ENCODE peak calls at places on chromosomes 1 and 21, in ten cellular contexts. One of them, this sample, is unnamed.

GRCh38 chr1:64043976-64044375 is 159.4 kb upstream of the UBE2U start:
- DNase-seq in mucosa of gallbladder: no peak
- DNase-seq in omental fat pad: no peak
- DNase-seq in IMR-90: peak; percentile 31
- DNase-seq in HS-5: peak; percentile 25
- DNase-seq in astrocyte of the spinal cord: peak; percentile 90
- DNase-seq in AG08395: peak; percentile 80
- DNase-seq in astrocyte of the cerebellum: no peak
- DNase-seq in activated T-helper 1 cell treated with anti-CD3 and anti-CD28 coated beads, Interleukin-12 subunit alpha, Interleukin-12 subunit beta, Interleukin-2, Interleukin-4 antibody, amounts not matched to agents 30 ng/mL and 10 ng/mL and 1 ng/mL, durations not matched to agents 14 hours and 24 hours and 36 hours: no peak
- DNase-seq in HEK293T: no peak
- DNase-seq in this sample: peak; percentile 74

GRCh38 chr21:45525910-45526306 is 16.3 kb downstream of the SLC19A1 start:
- DNase-seq in mucosa of gallbladder: no peak
- DNase-seq in omental fat pad: no peak
- DNase-seq in IMR-90: no peak
- DNase-seq in HS-5: no peak
- DNase-seq in astrocyte of the spinal cord: no peak
- DNase-seq in AG08395: no peak
- DNase-seq in astrocyte of the cerebellum: no peak
- DNase-seq in activated T-helper 1 cell treated with anti-CD3 and anti-CD28 coated beads, Interleukin-12 subunit alpha, Interleukin-12 subunit beta, Interleukin-2, Interleukin-4 antibody, amounts not matched to agents 30 ng/mL and 10 ng/mL and 1 ng/mL, durations not matched to agents 14 hours and 24 hours and 36 hours: no peak
- DNase-seq in HEK293T: no peak
- DNase-seq in this sample: no peak

GRCh38 chr21:23960769-23961168 is 1646.5 kb downstream of the MRPL39 start:
- DNase-seq in mucosa of gallbladder: no peak
- DNase-seq in omental fat pad: no peak
- DNase-seq in IMR-90: no peak
- DNase-seq in HS-5: no peak
- DNase-seq in astrocyte of the spinal cord: peak; percentile 44
- DNase-seq in AG08395: no peak
- DNase-seq in astrocyte of the cerebellum: no peak
- DNase-seq in activated T-helper 1 cell treated with anti-CD3 and anti-CD28 coated beads, Interleukin-12 subunit alpha, Interleukin-12 subunit beta, Interleukin-2, Interleukin-4 antibody, amounts not matched to agents 30 ng/mL and 10 ng/mL and 1 ng/mL, durations not matched to agents 14 hours and 24 hours and 36 hours: no peak
- DNase-seq in HEK293T: no peak
- DNase-seq in this sample: no peak

GRCh38 chr1:94543893-94544635 is 2.5 kb upstream of the F3 start:
- DNase-seq in mucosa of gallbladder: no peak
- DNase-seq in omental fat pad: no peak
- DNase-seq in IMR-90: peak; percentile 74
- DNase-seq in HS-5: no peak
- DNase-seq in astrocyte of the spinal cord: peak; percentile 58
- DNase-seq in AG08395: no peak
- DNase-seq in astrocyte of the cerebellum: no peak
- DNase-seq in activated T-helper 1 cell treated with anti-CD3 and anti-CD28 coated beads, Interleukin-12 subunit alpha, Interleukin-12 subunit beta, Interleukin-2, Interleukin-4 antibody, amounts not matched to agents 30 ng/mL and 10 ng/mL and 1 ng/mL, durations not matched to agents 14 hours and 24 hours and 36 hours: no peak
- DNase-seq in HEK293T: no peak
- DNase-seq in this sample: peak; percentile 68

GRCh38 chr1:235093013-235093618 is 35.5 kb downstream of the TOMM20 start:
- DNase-seq in mucosa of gallbladder: peak; percentile 65
- DNase-seq in omental fat pad: no peak
- DNase-seq in IMR-90: peak; percentile 60
- DNase-seq in HS-5: no peak
- DNase-seq in astrocyte of the spinal cord: peak; percentile 71
- DNase-seq in AG08395: peak; percentile 70
- DNase-seq in astrocyte of the cerebellum: no peak
- DNase-seq in activated T-helper 1 cell treated with anti-CD3 and anti-CD28 coated beads, Interleukin-12 subunit alpha, Interleukin-12 subunit beta, Interleukin-2, Interleukin-4 antibody, amounts not matched to agents 30 ng/mL and 10 ng/mL and 1 ng/mL, durations not matched to agents 14 hours and 24 hours and 36 hours: no peak
- DNase-seq in HEK293T: peak; percentile 40
- DNase-seq in this sample: peak; percentile 79

GRCh38 chr1:62275095-62275494 is 44.1 kb downstream of the KANK4 start:
- DNase-seq in mucosa of gallbladder: no peak
- DNase-seq in omental fat pad: no peak
- DNase-seq in IMR-90: no peak
- DNase-seq in HS-5: no peak
- DNase-seq in astrocyte of the spinal cord: no peak
- DNase-seq in AG08395: no peak
- DNase-seq in astrocyte of the cerebellum: no peak
- DNase-seq in activated T-helper 1 cell treated with anti-CD3 and anti-CD28 coated beads, Interleukin-12 subunit alpha, Interleukin-12 subunit beta, Interleukin-2, Interleukin-4 antibody, amounts not matched to agents 30 ng/mL and 10 ng/mL and 1 ng/mL, durations not matched to agents 14 hours and 24 hours and 36 hours: no peak
- DNase-seq in HEK293T: no peak
- DNase-seq in this sample: no peak

GRCh38 chr1:66929289-66929688 is 4.5 kb downstream of the MIER1 start:
- DNase-seq in mucosa of gallbladder: no peak
- DNase-seq in omental fat pad: no peak
- DNase-seq in IMR-90: no peak
- DNase-seq in HS-5: no peak
- DNase-seq in astrocyte of the spinal cord: no peak
- DNase-seq in AG08395: no peak
- DNase-seq in astrocyte of the cerebellum: no peak
- DNase-seq in activated T-helper 1 cell treated with anti-CD3 and anti-CD28 coated beads, Interleukin-12 subunit alpha, Interleukin-12 subunit beta, Interleukin-2, Interleukin-4 antibody, amounts not matched to agents 30 ng/mL and 10 ng/mL and 1 ng/mL, durations not matched to agents 14 hours and 24 hours and 36 hours: no peak
- DNase-seq in HEK293T: no peak
- DNase-seq in this sample: no peak

GRCh38 chr1:209880051-209880450 is 52.3 kb downstream of the UTP25 start:
- DNase-seq in mucosa of gallbladder: no peak
- DNase-seq in omental fat pad: no peak
- DNase-seq in IMR-90: no peak
- DNase-seq in HS-5: no peak
- DNase-seq in astrocyte of the spinal cord: no peak
- DNase-seq in AG08395: no peak
- DNase-seq in astrocyte of the cerebellum: no peak
- DNase-seq in activated T-helper 1 cell treated with anti-CD3 and anti-CD28 coated beads, Interleukin-12 subunit alpha, Interleukin-12 subunit beta, Interleukin-2, Interleukin-4 antibody, amounts not matched to agents 30 ng/mL and 10 ng/mL and 1 ng/mL, durations not matched to agents 14 hours and 24 hours and 36 hours: no peak
- DNase-seq in HEK293T: no peak
- DNase-seq in this sample: no peak

GRCh38 chr1:150536836-150537731 is 12.1 kb upstream of the ADAMTSL4 start:
- DNase-seq in mucosa of gallbladder: no peak
- DNase-seq in omental fat pad: no peak
- DNase-seq in IMR-90: no peak
- DNase-seq in HS-5: no peak
- DNase-seq in astrocyte of the spinal cord: no peak
- DNase-seq in AG08395: no peak
- DNase-seq in astrocyte of the cerebellum: no peak
- DNase-seq in activated T-helper 1 cell treated with anti-CD3 and anti-CD28 coated beads, Interleukin-12 subunit alpha, Interleukin-12 subunit beta, Interleukin-2, Interleukin-4 antibody, amounts not matched to agents 30 ng/mL and 10 ng/mL and 1 ng/mL, durations not matched to agents 14 hours and 24 hours and 36 hours: no peak
- DNase-seq in HEK293T: no peak
- DNase-seq in this sample: no peak

GRCh38 chr1:221573727-221574126 is 168.2 kb downstream of the DUSP10 start:
- DNase-seq in mucosa of gallbladder: no peak
- DNase-seq in omental fat pad: no peak
- DNase-seq in IMR-90: no peak
- DNase-seq in HS-5: no peak
- DNase-seq in astrocyte of the spinal cord: no peak
- DNase-seq in AG08395: no peak
- DNase-seq in astrocyte of the cerebellum: no peak
- DNase-seq in activated T-helper 1 cell treated with anti-CD3 and anti-CD28 coated beads, Interleukin-12 subunit alpha, Interleukin-12 subunit beta, Interleukin-2, Interleukin-4 antibody, amounts not matched to agents 30 ng/mL and 10 ng/mL and 1 ng/mL, durations not matched to agents 14 hours and 24 hours and 36 hours: no peak
- DNase-seq in HEK293T: peak; percentile 10
- DNase-seq in this sample: no peak

GRCh38 chr21:28337319-28337718 is 655.4 kb downstream of the LTN1 start:
- DNase-seq in mucosa of gallbladder: no peak
- DNase-seq in omental fat pad: no peak
- DNase-seq in IMR-90: peak; percentile 78
- DNase-seq in HS-5: peak; percentile 63
- DNase-seq in astrocyte of the spinal cord: peak; percentile 71
- DNase-seq in AG08395: peak; percentile 5
- DNase-seq in astrocyte of the cerebellum: peak; percentile 61
- DNase-seq in activated T-helper 1 cell treated with anti-CD3 and anti-CD28 coated beads, Interleukin-12 subunit alpha, Interleukin-12 subunit beta, Interleukin-2, Interleukin-4 antibody, amounts not matched to agents 30 ng/mL and 10 ng/mL and 1 ng/mL, durations not matched to agents 14 hours and 24 hours and 36 hours: no peak
- DNase-seq in HEK293T: no peak
- DNase-seq in this sample: peak; percentile 90

GRCh38 chr1:66335859-66336640 is 197.9 kb upstream of the SGIP1 start:
- DNase-seq in mucosa of gallbladder: peak; percentile 72
- DNase-seq in omental fat pad: no peak
- DNase-seq in IMR-90: peak; percentile 61
- DNase-seq in HS-5: no peak
- DNase-seq in astrocyte of the spinal cord: peak; percentile 70
- DNase-seq in AG08395: no peak
- DNase-seq in astrocyte of the cerebellum: no peak
- DNase-seq in activated T-helper 1 cell treated with anti-CD3 and anti-CD28 coated beads, Interleukin-12 subunit alpha, Interleukin-12 subunit beta, Interleukin-2, Interleukin-4 antibody, amounts not matched to agents 30 ng/mL and 10 ng/mL and 1 ng/mL, durations not matched to agents 14 hours and 24 hours and 36 hours: peak; percentile 64
- DNase-seq in HEK293T: no peak
- DNase-seq in this sample: peak; percentile 52

GRCh38 chr1:153540394-153541361 is at the start of gene S100A5:
- DNase-seq in mucosa of gallbladder: no peak
- DNase-seq in omental fat pad: no peak
- DNase-seq in IMR-90: peak; percentile 55
- DNase-seq in HS-5: no peak
- DNase-seq in astrocyte of the spinal cord: no peak
- DNase-seq in AG08395: peak; percentile 51
- DNase-seq in astrocyte of the cerebellum: no peak
- DNase-seq in activated T-helper 1 cell treated with anti-CD3 and anti-CD28 coated beads, Interleukin-12 subunit alpha, Interleukin-12 subunit beta, Interleukin-2, Interleukin-4 antibody, amounts not matched to agents 30 ng/mL and 10 ng/mL and 1 ng/mL, durations not matched to agents 14 hours and 24 hours and 36 hours: peak; percentile 58
- DNase-seq in HEK293T: no peak
- DNase-seq in this sample: peak; percentile 51

GRCh38 chr1:41513388-41513745 is 28.9 kb upstream of the EDN2 start:
- DNase-seq in mucosa of gallbladder: no peak
- DNase-seq in omental fat pad: no peak
- DNase-seq in IMR-90: no peak
- DNase-seq in HS-5: no peak
- DNase-seq in astrocyte of the spinal cord: no peak
- DNase-seq in AG08395: no peak
- DNase-seq in astrocyte of the cerebellum: no peak
- DNase-seq in activated T-helper 1 cell treated with anti-CD3 and anti-CD28 coated beads, Interleukin-12 subunit alpha, Interleukin-12 subunit beta, Interleukin-2, Interleukin-4 antibody, amounts not matched to agents 30 ng/mL and 10 ng/mL and 1 ng/mL, durations not matched to agents 14 hours and 24 hours and 36 hours: no peak
- DNase-seq in HEK293T: peak; percentile 61
- DNase-seq in this sample: no peak

GRCh38 chr21:46193829-46194373 is 9.6 kb upstream of the SPATC1L start:
- DNase-seq in mucosa of gallbladder: no peak
- DNase-seq in omental fat pad: peak; percentile 9
- DNase-seq in IMR-90: no peak
- DNase-seq in HS-5: no peak
- DNase-seq in astrocyte of the spinal cord: no peak
- DNase-seq in AG08395: no peak
- DNase-seq in astrocyte of the cerebellum: no peak
- DNase-seq in activated T-helper 1 cell treated with anti-CD3 and anti-CD28 coated beads, Interleukin-12 subunit alpha, Interleukin-12 subunit beta, Interleukin-2, Interleukin-4 antibody, amounts not matched to agents 30 ng/mL and 10 ng/mL and 1 ng/mL, durations not matched to agents 14 hours and 24 hours and 36 hours: no peak
- DNase-seq in HEK293T: no peak
- DNase-seq in this sample: no peak

GRCh38 chr1:65814752-65815151 is 22.1 kb downstream of the PDE4B start:
- DNase-seq in mucosa of gallbladder: no peak
- DNase-seq in omental fat pad: no peak
- DNase-seq in IMR-90: no peak
- DNase-seq in HS-5: no peak
- DNase-seq in astrocyte of the spinal cord: no peak
- DNase-seq in AG08395: no peak
- DNase-seq in astrocyte of the cerebellum: no peak
- DNase-seq in activated T-helper 1 cell treated with anti-CD3 and anti-CD28 coated beads, Interleukin-12 subunit alpha, Interleukin-12 subunit beta, Interleukin-2, Interleukin-4 antibody, amounts not matched to agents 30 ng/mL and 10 ng/mL and 1 ng/mL, durations not matched to agents 14 hours and 24 hours and 36 hours: no peak
- DNase-seq in HEK293T: no peak
- DNase-seq in this sample: no peak

GRCh38 chr1:172117800-172118199 is 276.5 kb downstream of the DNM3 start:
- DNase-seq in mucosa of gallbladder: no peak
- DNase-seq in omental fat pad: no peak
- DNase-seq in IMR-90: no peak
- DNase-seq in HS-5: no peak
- DNase-seq in astrocyte of the spinal cord: no peak
- DNase-seq in AG08395: no peak
- DNase-seq in astrocyte of the cerebellum: peak; percentile 50
- DNase-seq in activated T-helper 1 cell treated with anti-CD3 and anti-CD28 coated beads, Interleukin-12 subunit alpha, Interleukin-12 subunit beta, Interleukin-2, Interleukin-4 antibody, amounts not matched to agents 30 ng/mL and 10 ng/mL and 1 ng/mL, durations not matched to agents 14 hours and 24 hours and 36 hours: peak; percentile 47
- DNase-seq in HEK293T: no peak
- DNase-seq in this sample: no peak

GRCh38 chr1:47915677-47916353 is 81.4 kb downstream of the TRABD2B start:
- DNase-seq in mucosa of gallbladder: no peak
- DNase-seq in omental fat pad: no peak
- DNase-seq in IMR-90: no peak
- DNase-seq in HS-5: no peak
- DNase-seq in astrocyte of the spinal cord: no peak
- DNase-seq in AG08395: no peak
- DNase-seq in astrocyte of the cerebellum: no peak
- DNase-seq in activated T-helper 1 cell treated with anti-CD3 and anti-CD28 coated beads, Interleukin-12 subunit alpha, Interleukin-12 subunit beta, Interleukin-2, Interleukin-4 antibody, amounts not matched to agents 30 ng/mL and 10 ng/mL and 1 ng/mL, durations not matched to agents 14 hours and 24 hours and 36 hours: no peak
- DNase-seq in HEK293T: no peak
- DNase-seq in this sample: no peak

GRCh38 chr1:229199261-229199850 is 71.6 kb upstream of the RAB4A start:
- DNase-seq in mucosa of gallbladder: no peak
- DNase-seq in omental fat pad: no peak
- DNase-seq in IMR-90: no peak
- DNase-seq in HS-5: no peak
- DNase-seq in astrocyte of the spinal cord: no peak
- DNase-seq in AG08395: no peak
- DNase-seq in astrocyte of the cerebellum: no peak
- DNase-seq in activated T-helper 1 cell treated with anti-CD3 and anti-CD28 coated beads, Interleukin-12 subunit alpha, Interleukin-12 subunit beta, Interleukin-2, Interleukin-4 antibody, amounts not matched to agents 30 ng/mL and 10 ng/mL and 1 ng/mL, durations not matched to agents 14 hours and 24 hours and 36 hours: no peak
- DNase-seq in HEK293T: no peak
- DNase-seq in this sample: no peak

GRCh38 chr1:200147094-200147493 is 119.6 kb downstream of the NR5A2 start:
- DNase-seq in mucosa of gallbladder: no peak
- DNase-seq in omental fat pad: no peak
- DNase-seq in IMR-90: no peak
- DNase-seq in HS-5: no peak
- DNase-seq in astrocyte of the spinal cord: no peak
- DNase-seq in AG08395: no peak
- DNase-seq in astrocyte of the cerebellum: no peak
- DNase-seq in activated T-helper 1 cell treated with anti-CD3 and anti-CD28 coated beads, Interleukin-12 subunit alpha, Interleukin-12 subunit beta, Interleukin-2, Interleukin-4 antibody, amounts not matched to agents 30 ng/mL and 10 ng/mL and 1 ng/mL, durations not matched to agents 14 hours and 24 hours and 36 hours: no peak
- DNase-seq in HEK293T: no peak
- DNase-seq in this sample: no peak

GRCh38 chr21:15617968-15618367 is 111.8 kb upstream of the USP25 start:
- DNase-seq in mucosa of gallbladder: no peak
- DNase-seq in omental fat pad: no peak
- DNase-seq in IMR-90: peak; percentile 21
- DNase-seq in HS-5: peak; percentile 55
- DNase-seq in astrocyte of the spinal cord: peak; percentile 72
- DNase-seq in AG08395: peak; percentile 60
- DNase-seq in astrocyte of the cerebellum: peak; percentile 78
- DNase-seq in activated T-helper 1 cell treated with anti-CD3 and anti-CD28 coated beads, Interleukin-12 subunit alpha, Interleukin-12 subunit beta, Interleukin-2, Interleukin-4 antibody, amounts not matched to agents 30 ng/mL and 10 ng/mL and 1 ng/mL, durations not matched to agents 14 hours and 24 hours and 36 hours: no peak
- DNase-seq in HEK293T: no peak
- DNase-seq in this sample: peak; percentile 75

GRCh38 chr1:35894183-35894582 is 11.2 kb downstream of the AGO1 start:
- DNase-seq in mucosa of gallbladder: peak; percentile 23
- DNase-seq in omental fat pad: no peak
- DNase-seq in IMR-90: peak; percentile 52
- DNase-seq in HS-5: no peak
- DNase-seq in astrocyte of the spinal cord: peak; percentile 33
- DNase-seq in AG08395: no peak
- DNase-seq in astrocyte of the cerebellum: no peak
- DNase-seq in activated T-helper 1 cell treated with anti-CD3 and anti-CD28 coated beads, Interleukin-12 subunit alpha, Interleukin-12 subunit beta, Interleukin-2, Interleukin-4 antibody, amounts not matched to agents 30 ng/mL and 10 ng/mL and 1 ng/mL, durations not matched to agents 14 hours and 24 hours and 36 hours: no peak
- DNase-seq in HEK293T: no peak
- DNase-seq in this sample: peak; percentile 21

GRCh38 chr21:42721341-42721824 is 68.0 kb downstream of the PDE9A start:
- DNase-seq in mucosa of gallbladder: peak; percentile 32
- DNase-seq in omental fat pad: no peak
- DNase-seq in IMR-90: no peak
- DNase-seq in HS-5: no peak
- DNase-seq in astrocyte of the spinal cord: no peak
- DNase-seq in AG08395: no peak
- DNase-seq in astrocyte of the cerebellum: no peak
- DNase-seq in activated T-helper 1 cell treated with anti-CD3 and anti-CD28 coated beads, Interleukin-12 subunit alpha, Interleukin-12 subunit beta, Interleukin-2, Interleukin-4 antibody, amounts not matched to agents 30 ng/mL and 10 ng/mL and 1 ng/mL, durations not matched to agents 14 hours and 24 hours and 36 hours: no peak
- DNase-seq in HEK293T: no peak
- DNase-seq in this sample: peak; percentile 37